ENCODE peak calls at places on chromosomes 4 and X, in eight cellular contexts. T is CD8-positive, alpha-beta T cell; Y is GM23248; G is fibroblast of lung; W is small intestine; B is HepG2; A is pancreas; N is neural progenitor cell. J is an unnamed sample.

GRCh38 chrX:21375795-21376069 is 1.5 kb downstream of the CNKSR2 start:
- DNase-seq in T (no peak), B (no peak), N (peak; percentile 64), G (no peak), Y (no peak), W (no peak), A (no peak), J (no peak)

GRCh38 chr4:3302786-3303444 is 10.1 kb downstream of the RGS12 start:
- DNase-seq in Y (no peak), A (peak; percentile 37), T (no peak), G (no peak), W (no peak), N (no peak), B (no peak), J (peak; percentile 56)

GRCh38 chr4:23878912-23879732 is 10.7 kb downstream of the PPARGC1A start:
- DNase-seq in N (no peak), B (no peak), W (no peak), T (no peak), G (no peak), A (no peak), Y (no peak), J (no peak)

GRCh38 chr4:101464596-101464995 is 117.3 kb upstream of the PPP3CA start:
- DNase-seq in W (no peak), Y (no peak), A (no peak), B (no peak), G (no peak), N (no peak), T (no peak), J (no peak)

GRCh38 chrX:46628406-46629371 is 55.1 kb downstream of the CHST7 start:
- DNase-seq in G (peak; percentile 90), N (no peak), W (no peak), T (no peak), A (no peak), B (no peak), Y (peak; percentile 76), J (peak; percentile 14)

GRCh38 chrX:150446151-150446550 is 83.0 kb downstream of the MAMLD1 start:
- DNase-seq in W (no peak), T (no peak), B (no peak), N (peak; percentile 14), Y (no peak), G (no peak), A (no peak), J (no peak)

GRCh38 chr4:39029752-39030694 is 2.2 kb downstream of the TMEM156 start:
- DNase-seq in G (no peak), A (no peak), T (no peak), B (no peak), W (no peak), Y (no peak), N (no peak), J (no peak)

GRCh38 chrX:150192846-150193245 is 170.3 kb upstream of the MAMLD1 start:
- DNase-seq in N (no peak), Y (peak; percentile 71), B (no peak), T (no peak), A (no peak), W (no peak), G (peak; percentile 47), J (no peak)

GRCh38 chr4:72857787-72858186 is 211.7 kb downstream of the COX18 start:
- DNase-seq in B (no peak), A (no peak), N (no peak), W (no peak), G (no peak), T (no peak), Y (peak; percentile 11), J (no peak)

GRCh38 chr4:110617095-110617494 is 5.8 kb downstream of the PITX2 start:
- DNase-seq in N (no peak), B (no peak), Y (no peak), A (no peak), T (no peak), W (no peak), G (no peak), J (no peak)

GRCh38 chr4:110614981-110615365 is 7.9 kb downstream of the PITX2 start:
- DNase-seq in B (no peak), T (no peak), A (no peak), G (no peak), W (peak; percentile 35), N (peak; percentile 54), Y (no peak), J (no peak)

GRCh38 chr4:110618091-110619000 is 4.5 kb downstream of the PITX2 start:
- DNase-seq in Y (no peak), W (peak; percentile 79), G (no peak), T (no peak), N (peak; percentile 90), B (no peak), A (peak; percentile 60), J (no peak)

GRCh38 chr4:110615366-110616161 is 7.3 kb downstream of the PITX2 start:
- DNase-seq in W (peak; percentile 79), G (no peak), A (peak; percentile 52), Y (no peak), B (no peak), T (no peak), N (peak; percentile 74), J (no peak)

DNA sequence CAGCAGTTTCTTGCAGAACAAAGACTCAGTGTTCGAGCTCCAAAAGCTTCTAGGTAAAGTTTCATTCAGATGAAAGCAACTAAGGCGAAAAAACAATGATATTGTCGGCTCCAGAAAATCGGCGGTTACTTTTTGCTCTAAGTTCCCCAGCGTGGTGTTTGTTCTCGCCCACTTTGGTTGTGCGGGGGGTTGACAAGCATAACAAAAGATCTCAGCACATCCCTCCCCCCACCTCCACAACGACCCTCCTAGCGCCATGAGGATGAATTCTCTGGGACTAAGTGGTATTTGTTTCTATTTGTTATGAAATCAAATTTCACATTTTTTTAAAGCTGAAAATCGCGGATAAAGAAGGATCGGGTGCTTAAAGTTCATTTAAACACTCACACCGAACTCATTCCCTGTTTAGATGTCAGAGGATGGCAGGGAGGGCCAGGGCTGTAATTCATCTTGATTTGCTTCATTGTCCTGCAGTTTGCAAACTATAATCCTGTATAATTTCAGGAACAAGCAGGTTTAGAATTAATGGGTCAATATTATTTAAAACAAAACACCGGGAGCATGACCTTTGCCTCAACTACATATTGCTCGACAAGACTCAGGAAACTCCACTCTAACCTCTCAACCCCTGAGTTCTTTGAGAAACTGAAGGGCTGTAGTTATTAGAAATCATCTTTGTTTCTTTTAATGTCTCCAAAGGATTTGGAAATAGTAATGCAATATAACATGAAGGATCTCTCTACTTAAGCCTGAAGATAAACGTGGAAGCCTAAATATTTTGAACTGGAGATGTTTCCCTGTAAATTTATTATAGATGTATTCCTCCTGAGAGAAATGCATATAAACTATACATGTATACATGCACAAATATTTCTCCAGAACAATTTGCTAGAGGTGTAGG is 6.5 kb downstream of the PITX2 start:
- DNase-seq in W (peak; percentile 35), Y (no peak), N (no peak), A (no peak), G (no peak), T (no peak), B (no peak), J (no peak)
- H3K27ac ChIP-seq in W (peak overlapping the region; percentile 18), Y (no peak overlapping the region), N (no peak overlapping the region), A (no peak overlapping the region), G (no peak overlapping the region), T (no peak overlapping the region), B (no peak overlapping the region), J (no peak overlapping the region)

DNA sequence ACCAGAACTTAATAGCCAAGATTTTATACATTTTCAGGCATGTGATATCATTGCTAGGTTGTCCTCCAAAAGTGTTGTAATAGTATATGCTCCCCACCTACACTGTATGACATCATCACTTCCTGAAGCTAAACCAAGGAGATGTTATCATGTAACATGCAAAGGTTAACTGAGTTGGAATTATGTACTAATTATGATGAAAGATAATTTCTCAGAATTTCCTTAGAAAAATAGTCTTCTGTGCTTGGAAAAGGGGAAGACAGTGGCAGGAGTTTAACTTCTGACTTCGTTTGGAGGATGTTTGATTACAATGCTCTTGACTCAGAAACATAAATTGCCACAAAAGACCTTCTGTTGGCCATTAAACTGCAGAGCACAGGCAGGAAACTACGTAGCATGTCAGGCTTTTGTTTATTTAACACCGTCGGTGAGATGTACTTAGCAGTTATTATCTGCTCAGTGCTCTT is 83.6 kb upstream of the GUCY1A1 start:
- DNase-seq in G (peak; percentile 63), T (no peak), B (no peak), A (no peak), Y (peak; percentile 72), W (no peak), N (no peak), J (no peak)
- H3K4me3 ChIP-seq in G (no peak overlapping the region), T (no peak overlapping the region), B (no peak overlapping the region), A (no peak overlapping the region), Y (peak overlapping the region; percentile 3), W (no peak overlapping the region), N (no peak overlapping the region), J (no peak overlapping the region)

GRCh38 chr4:5800496-5800895 is 89.5 kb downstream of the EVC start:
- DNase-seq in N (no peak), B (no peak), G (no peak), Y (no peak), W (no peak), A (no peak), T (no peak), J (no peak)
- H3K36me3 ChIP-seq in N (no peaks in the 10 kb centered on the region), B (peaks cover 2% of the 10 kb centered on the region), G (peaks cover 23% of the 10 kb centered on the region), Y (peaks cover 43% of the 10 kb centered on the region), W (no peaks in the 10 kb centered on the region), A (no peaks in the 10 kb centered on the region), T (no peaks in the 10 kb centered on the region), J (peaks cover 66% of the 10 kb centered on the region)

DNA sequence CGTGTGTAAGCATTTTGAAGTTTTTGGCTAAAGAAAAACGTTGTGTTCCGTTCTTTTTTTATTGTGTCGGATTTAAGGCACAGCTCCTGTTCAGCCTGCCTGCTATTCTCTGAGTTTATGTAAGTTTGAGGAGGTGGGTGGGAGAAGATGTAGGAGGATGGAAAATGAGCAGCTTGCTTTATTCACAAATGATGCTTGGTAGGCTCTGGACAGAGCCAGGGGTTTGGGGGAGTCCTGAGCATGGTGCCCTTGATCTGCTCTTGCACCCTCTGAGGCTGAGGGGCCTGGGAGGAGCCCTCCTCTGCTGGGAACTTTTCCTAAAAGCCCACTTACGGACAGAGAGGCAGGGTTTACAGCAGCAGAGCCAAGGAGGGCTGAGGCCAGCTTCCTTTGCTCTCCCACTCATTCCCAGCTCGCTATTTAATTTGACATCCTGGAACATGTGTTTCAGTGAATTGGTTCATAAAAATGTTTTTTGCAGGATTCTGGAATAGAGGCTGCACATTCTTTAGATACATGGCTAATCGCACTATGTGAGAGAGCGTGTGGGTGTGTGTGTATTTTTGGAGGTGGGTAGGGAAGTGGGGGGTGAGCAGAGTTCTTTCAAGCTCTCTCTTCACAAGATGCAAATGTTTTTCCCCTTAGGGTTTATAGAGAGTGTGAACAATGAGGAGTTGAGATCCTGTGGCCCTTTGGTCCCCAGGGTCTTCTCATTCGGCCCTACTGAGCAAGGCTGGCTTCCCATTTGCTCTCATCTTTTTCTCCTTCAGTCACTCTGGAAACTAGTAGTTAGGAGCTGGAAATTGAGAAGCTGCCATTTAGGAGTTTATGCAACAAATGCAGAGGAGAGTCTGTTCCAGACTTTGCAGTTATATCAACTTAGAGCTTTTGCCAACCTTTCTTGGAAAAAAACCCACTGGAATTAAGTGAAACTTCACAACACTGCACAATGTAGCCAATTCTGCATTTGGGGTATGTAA is 32.1 kb downstream of the TMEM131L start:
- DNase-seq in G (peak; percentile 67), Y (peak; percentile 75), N (no peak), W (no peak), A (no peak), T (no peak), B (no peak), J (no peak)
- H3K27ac ChIP-seq in G (peak overlapping the region; percentile 63), Y (peak overlapping the region; percentile 56), N (no peak overlapping the region), W (no peak overlapping the region), A (no peak overlapping the region), T (peak overlapping the region; percentile 54), B (no peak overlapping the region), J (peak overlapping the region; percentile 81)

GRCh38 chrX:131058136-131058868 is at the start of gene ARHGAP36:
- DNase-seq in W (no peak), Y (peak; percentile 5), B (no peak), G (no peak), T (no peak), A (peak; percentile 60), N (peak; percentile 56), J (no peak)
- H3K4me3 ChIP-seq in W (no peak within 1 kb of the TSS), Y (no peak within 1 kb of the TSS), B (no peak within 1 kb of the TSS), G (no peak within 1 kb of the TSS), T (no peak within 1 kb of the TSS), A (no peak within 1 kb of the TSS), N (peak within 1 kb of the TSS; percentile 40), J (no peak within 1 kb of the TSS)

J was measured in ascending aorta.